ENCODE peak calls at places on chromosome 1, in seven cellular contexts. C is HCEC 1CT; A is HFF-Myc; T is Calu3; B is NCI-H1105; K is stimulated activated CD4-positive, alpha-beta T cell treated with anti-CD3 and anti-CD28 coated beads, Interleukin-12 subunit alpha, Interleukin-12 subunit beta, amount 100 ng/mL, for 4 hours; J is epithelial cell of prostate. I is an unnamed sample.

GRCh38 chr1:210223174-210223904 is 9.3 kb upstream of the SERTAD4 start:
- DNase-seq in K (no peak), T (no peak), J (no peak), A (no peak), C (no peak), B (no peak), I (peak; percentile 82)

GRCh38 chr1:244319283-244320132 is 132.2 kb downstream of the ADSS2 start:
- DNase-seq in B (no peak), A (no peak), C (peak; percentile 84), T (no peak), K (no peak), J (peak; percentile 63), I (no peak)

GRCh38 chr1:90317628-90318027 is 322.7 kb downstream of the ZNF326 start:
- DNase-seq in A (no peak), B (no peak), K (no peak), C (no peak), T (no peak), J (no peak), I (no peak)

GRCh38 chr1:118504231-118504644 is 319.2 kb upstream of the SPAG17 start:
- DNase-seq in T (no peak), J (no peak), K (no peak), A (no peak), B (no peak), C (no peak), I (no peak)

GRCh38 chr1:235980976-235981375 is 83.9 kb downstream of the NID1 start:
- DNase-seq in K (no peak), A (no peak), T (no peak), C (no peak), B (no peak), J (no peak), I (no peak)

GRCh38 chr1:200130552-200130951 is 103.0 kb downstream of the NR5A2 start:
- DNase-seq in C (no peak), B (no peak), A (no peak), T (peak; percentile 28), J (no peak), K (no peak), I (no peak)

GRCh38 chr1:44281987-44282703 is 68.9 kb downstream of the DMAP1 start:
- DNase-seq in C (no peak), J (no peak), A (no peak), K (no peak), T (no peak), B (no peak), I (no peak)

GRCh38 chr1:225573216-225573615 is 79.7 kb downstream of the ENAH start:
- DNase-seq in C (no peak), K (no peak), T (no peak), J (no peak), B (no peak), A (no peak), I (no peak)

GRCh38 chr1:182185822-182186756 is 124.6 kb upstream of the ZNF648 start:
- DNase-seq in T (peak; percentile 37), A (no peak), B (no peak), K (no peak), C (peak; percentile 52), J (peak; percentile 82), I (peak; percentile 94)

GRCh38 chr1:6357243-6357929 is 36.2 kb downstream of the ACOT7 start:
- DNase-seq in A (no peak), J (no peak), C (no peak), B (no peak), K (no peak), T (no peak), I (no peak)

GRCh38 chr1:116666747-116667576 is 571 bp downstream of the IGSF3 start:
- DNase-seq in J (no peak), B (peak; percentile 38), T (peak; percentile 6), A (no peak), C (no peak), K (no peak), I (no peak)

GRCh38 chr1:238954865-238955264 is 431.5 kb upstream of the CHRM3 start:
- DNase-seq in J (no peak), K (no peak), T (no peak), B (no peak), C (no peak), A (no peak), I (no peak)

GRCh38 chr1:12461764-12462163 is 156.2 kb downstream of the DHRS3 start:
- DNase-seq in T (no peak), B (no peak), K (no peak), A (no peak), C (no peak), J (no peak), I (no peak)

GRCh38 chr1:211735208-211736170 is 60.1 kb upstream of the NEK2 start:
- DNase-seq in A (peak; percentile 63), C (peak; percentile 60), T (peak; percentile 90), J (peak; percentile 14), K (no peak), B (no peak), I (peak; percentile 94)

GRCh38 chr1:111486431-111486830 is 12.6 kb downstream of the C1orf162 start:
- DNase-seq in K (no peak), J (no peak), C (no peak), A (no peak), B (no peak), T (no peak), I (no peak)

GRCh38 chr1:47437518-47438320 is at the start of gene FOXD2:
- DNase-seq in J (no peak), T (peak; percentile 97), K (peak; percentile 94), A (no peak), B (peak; percentile 91), C (peak; percentile 81), I (peak; percentile 81)

I was measured in ACHN.